ENCODE peak calls at places on chromosomes 4 and X, in six cellular contexts. J, S, X, Y, U and Q are unnamed samples.

GRCh38 chr4:24578364-24578763 is 6.0 kb downstream of the DHX15 start:
- DNase-seq in J (no peak), S (no peak), X (no peak), Y (peak; percentile 41), U (no peak), Q (no peak)

GRCh38 chr4:46270986-46271596 is 118.8 kb downstream of the GABRA2 start:
- DNase-seq in J (no peak), S (no peak), X (peak; percentile 26), Y (peak; percentile 56), U (no peak), Q (no peak)

GRCh38 chr4:186829740-186830449 is 106.2 kb upstream of the FAT1 start:
- DNase-seq in J (no peak), S (no peak), X (no peak), Y (peak; percentile 12), U (no peak), Q (no peak)

GRCh38 chrX:56802921-56803848 is 74.1 kb downstream of the NBDY start:
- DNase-seq in J (peak; percentile 59), S (peak; percentile 73), X (peak; percentile 92), Y (peak; percentile 66), U (no peak), Q (peak; percentile 48)

GRCh38 chrX:133374874-133375387 is 40.4 kb downstream of the GPC4 start:
- DNase-seq in J (no peak), S (no peak), X (no peak), Y (peak; percentile 13), U (no peak), Q (no peak)

GRCh38 chr4:92381640-92382039 is 77.9 kb downstream of the GRID2 start:
- DNase-seq in J (no peak), S (no peak), X (no peak), Y (no peak), U (no peak), Q (no peak)

GRCh38 chr4:76200771-76201224 is 12.8 kb downstream of the SCARB2 start:
- DNase-seq in J (peak; percentile 16), S (no peak), X (no peak), Y (peak; percentile 44), U (peak; percentile 61), Q (no peak)

GRCh38 chrX:21723097-21723496 is 34.8 kb downstream of the SMPX start:
- DNase-seq in J (no peak), S (no peak), X (no peak), Y (peak; percentile 2), U (no peak), Q (no peak)

GRCh38 chr4:33493231-33493630 is 2751.1 kb downstream of the ARAP2 start:
- DNase-seq in J (no peak), S (no peak), X (no peak), Y (no peak), U (no peak), Q (no peak)

GRCh38 chr4:1562371-1562770 is 121.7 kb downstream of the FAM53A start:
- DNase-seq in J (no peak), S (no peak), X (no peak), Y (no peak), U (no peak), Q (no peak)

GRCh38 chrX:119763836-119764387 is 5.5 kb downstream of the SOWAHD start:
- DNase-seq in J (no peak), S (no peak), X (no peak), Y (no peak), U (no peak), Q (no peak)

GRCh38 chr4:154368060-154368459 is 123.5 kb downstream of the DCHS2 start:
- DNase-seq in J (no peak), S (no peak), X (no peak), Y (peak; percentile 18), U (no peak), Q (no peak)

GRCh38 chrX:154490021-154490413 is 412 bp downstream of the SLC10A3 start:
- DNase-seq in J (peak; percentile 48), S (no peak), X (peak; percentile 34), Y (no peak), U (no peak), Q (no peak)

GRCh38 chrX:13778916-13779315 is 38.0 kb downstream of the GPM6B start:
- DNase-seq in J (peak; percentile 2), S (no peak), X (no peak), Y (no peak), U (no peak), Q (no peak)

GRCh38 chr4:110824344-110824743 is 201.5 kb upstream of the PITX2 start:
- DNase-seq in J (no peak), S (no peak), X (no peak), Y (no peak), U (no peak), Q (no peak)

GRCh38 chr4:87089368-87089767 is 131.1 kb downstream of the KLHL8 start:
- DNase-seq in J (no peak), S (no peak), X (no peak), Y (no peak), U (no peak), Q (no peak)

GRCh38 chr4:38504396-38504715 is 159.6 kb upstream of the KLF3 start:
- DNase-seq in J (no peak), S (no peak), X (no peak), Y (no peak), U (no peak), Q (no peak)

GRCh38 chrX:36908801-36909403 is 99.3 kb upstream of the FAM47C start:
- DNase-seq in J (no peak), S (no peak), X (peak; percentile 7), Y (peak; percentile 33), U (no peak), Q (no peak)

GRCh38 chr4:8129136-8129535 is 29.5 kb downstream of the ABLIM2 start:
- DNase-seq in J (no peak), S (no peak), X (no peak), Y (no peak), U (no peak), Q (no peak)